ENCODE peak calls at places on chromosomes 4 and X, in eight cellular contexts. One of them, this sample, is unnamed.

GRCh38 chrX:70042399-70043371 is 7.1 kb downstream of the AWAT2 start:
- DNase-seq in ovary: no peak
- DNase-seq in stomach: peak; percentile 62
- DNase-seq in HCT116: peak; percentile 12
- DNase-seq in tibial nerve: no peak
- DNase-seq in upper lobe of left lung: no peak
- DNase-seq in IMR-90: peak; percentile 42
- DNase-seq in K562: peak; percentile 29
- DNase-seq in this sample: no peak

GRCh38 chr4:2652415-2653155 is 103.6 kb downstream of the TNIP2 start:
- DNase-seq in ovary: no peak
- DNase-seq in stomach: no peak
- DNase-seq in HCT116: no peak
- DNase-seq in tibial nerve: no peak
- DNase-seq in upper lobe of left lung: no peak
- DNase-seq in IMR-90: no peak
- DNase-seq in K562: no peak
- DNase-seq in this sample: no peak

GRCh38 chr4:126839066-126839465 is 793.7 kb upstream of the INTU start:
- DNase-seq in ovary: no peak
- DNase-seq in stomach: no peak
- DNase-seq in HCT116: no peak
- DNase-seq in tibial nerve: no peak
- DNase-seq in upper lobe of left lung: no peak
- DNase-seq in IMR-90: peak; percentile 43
- DNase-seq in K562: no peak
- DNase-seq in this sample: no peak

GRCh38 chrX:37361596-37361995 is 12.4 kb downstream of the PRRG1 start:
- DNase-seq in ovary: no peak
- DNase-seq in stomach: no peak
- DNase-seq in HCT116: no peak
- DNase-seq in tibial nerve: no peak
- DNase-seq in upper lobe of left lung: no peak
- DNase-seq in IMR-90: peak; percentile 14
- DNase-seq in K562: no peak
- DNase-seq in this sample: no peak

GRCh38 chr4:152784490-152785195 is 4.9 kb downstream of the ARFIP1 start:
- DNase-seq in ovary: no peak
- DNase-seq in stomach: no peak
- DNase-seq in HCT116: peak; percentile 45
- DNase-seq in tibial nerve: no peak
- DNase-seq in upper lobe of left lung: no peak
- DNase-seq in IMR-90: peak; percentile 40
- DNase-seq in K562: peak; percentile 39
- DNase-seq in this sample: no peak

GRCh38 chrX:12439396-12439795 is 301.1 kb downstream of the FRMPD4 start:
- DNase-seq in ovary: no peak
- DNase-seq in stomach: no peak
- DNase-seq in HCT116: no peak
- DNase-seq in tibial nerve: no peak
- DNase-seq in upper lobe of left lung: no peak
- DNase-seq in IMR-90: no peak
- DNase-seq in K562: no peak
- DNase-seq in this sample: no peak

GRCh38 chr4:15702941-15703403 is at the start of gene BST1:
- DNase-seq in ovary: peak; percentile 67
- DNase-seq in stomach: peak; percentile 64
- DNase-seq in HCT116: no peak
- DNase-seq in tibial nerve: peak; percentile 60
- DNase-seq in upper lobe of left lung: peak; percentile 95
- DNase-seq in IMR-90: peak; percentile 50
- DNase-seq in K562: no peak
- DNase-seq in this sample: peak; percentile 88

GRCh38 chr4:37243061-37243460 is 1.5 kb upstream of the NWD2 start:
- DNase-seq in ovary: no peak
- DNase-seq in stomach: no peak
- DNase-seq in HCT116: no peak
- DNase-seq in tibial nerve: no peak
- DNase-seq in upper lobe of left lung: no peak
- DNase-seq in IMR-90: no peak
- DNase-seq in K562: no peak
- DNase-seq in this sample: no peak

GRCh38 chr4:155376387-155377268 is at the start of gene MAP9:
- DNase-seq in ovary: peak; percentile 83
- DNase-seq in stomach: peak; percentile 84
- DNase-seq in HCT116: no peak
- DNase-seq in tibial nerve: peak; percentile 75
- DNase-seq in upper lobe of left lung: peak; percentile 91
- DNase-seq in IMR-90: peak; percentile 93
- DNase-seq in K562: no peak
- DNase-seq in this sample: peak; percentile 72

GRCh38 chr4:104022871-104023270 is 303.1 kb upstream of the TACR3 start:
- DNase-seq in ovary: no peak
- DNase-seq in stomach: no peak
- DNase-seq in HCT116: no peak
- DNase-seq in tibial nerve: no peak
- DNase-seq in upper lobe of left lung: no peak
- DNase-seq in IMR-90: no peak
- DNase-seq in K562: no peak
- DNase-seq in this sample: no peak

GRCh38 chr4:159271857-159272256 is 169.0 kb downstream of the RAPGEF2 start:
- DNase-seq in ovary: no peak
- DNase-seq in stomach: no peak
- DNase-seq in HCT116: no peak
- DNase-seq in tibial nerve: no peak
- DNase-seq in upper lobe of left lung: no peak
- DNase-seq in IMR-90: no peak
- DNase-seq in K562: no peak
- DNase-seq in this sample: no peak

GRCh38 chr4:44070843-44071242 is 377.8 kb downstream of the KCTD8 start:
- DNase-seq in ovary: no peak
- DNase-seq in stomach: no peak
- DNase-seq in HCT116: no peak
- DNase-seq in tibial nerve: no peak
- DNase-seq in upper lobe of left lung: peak; percentile 37
- DNase-seq in IMR-90: no peak
- DNase-seq in K562: no peak
- DNase-seq in this sample: no peak

GRCh38 chr4:143586080-143586479 is 72.6 kb downstream of the SMARCA5 start:
- DNase-seq in ovary: no peak
- DNase-seq in stomach: no peak
- DNase-seq in HCT116: no peak
- DNase-seq in tibial nerve: no peak
- DNase-seq in upper lobe of left lung: no peak
- DNase-seq in IMR-90: peak; percentile 42
- DNase-seq in K562: no peak
- DNase-seq in this sample: no peak

GRCh38 chrX:136691028-136691809 is 43.3 kb downstream of the CD40LG start:
- DNase-seq in ovary: no peak
- DNase-seq in stomach: no peak
- DNase-seq in HCT116: no peak
- DNase-seq in tibial nerve: no peak
- DNase-seq in upper lobe of left lung: no peak
- DNase-seq in IMR-90: peak; percentile 15
- DNase-seq in K562: no peak
- DNase-seq in this sample: no peak

GRCh38 chrX:109448539-109448938 is 33.3 kb downstream of the GUCY2F start:
- DNase-seq in ovary: no peak
- DNase-seq in stomach: no peak
- DNase-seq in HCT116: no peak
- DNase-seq in tibial nerve: no peak
- DNase-seq in upper lobe of left lung: no peak
- DNase-seq in IMR-90: no peak
- DNase-seq in K562: no peak
- DNase-seq in this sample: no peak

GRCh38 chr4:115851918-115852766 is 738.7 kb upstream of the NDST4 start:
- DNase-seq in ovary: no peak
- DNase-seq in stomach: peak; percentile 67
- DNase-seq in HCT116: peak; percentile 51
- DNase-seq in tibial nerve: peak; percentile 45
- DNase-seq in upper lobe of left lung: no peak
- DNase-seq in IMR-90: no peak
- DNase-seq in K562: peak; percentile 8
- DNase-seq in this sample: peak; percentile 52

GRCh38 chr4:147340547-147341225 is 140.2 kb upstream of the EDNRA start:
- DNase-seq in ovary: no peak
- DNase-seq in stomach: no peak
- DNase-seq in HCT116: peak; percentile 78
- DNase-seq in tibial nerve: no peak
- DNase-seq in upper lobe of left lung: no peak
- DNase-seq in IMR-90: peak; percentile 65
- DNase-seq in K562: no peak
- DNase-seq in this sample: no peak

GRCh38 chr4:147034372-147034771 is 88.7 kb upstream of the TTC29 start:
- DNase-seq in ovary: no peak
- DNase-seq in stomach: no peak
- DNase-seq in HCT116: no peak
- DNase-seq in tibial nerve: no peak
- DNase-seq in upper lobe of left lung: no peak
- DNase-seq in IMR-90: peak; percentile 7
- DNase-seq in K562: no peak
- DNase-seq in this sample: no peak

GRCh38 chrX:80812176-80812575 is 2.5 kb upstream of the BRWD3 start:
- DNase-seq in ovary: no peak
- DNase-seq in stomach: no peak
- DNase-seq in HCT116: no peak
- DNase-seq in tibial nerve: peak; percentile 5
- DNase-seq in upper lobe of left lung: no peak
- DNase-seq in IMR-90: peak; percentile 19
- DNase-seq in K562: no peak
- DNase-seq in this sample: no peak

GRCh38 chr4:89497517-89498308 is 190.1 kb upstream of the GPRIN3 start:
- DNase-seq in ovary: no peak
- DNase-seq in stomach: no peak
- DNase-seq in HCT116: no peak
- DNase-seq in tibial nerve: no peak
- DNase-seq in upper lobe of left lung: no peak
- DNase-seq in IMR-90: no peak
- DNase-seq in K562: no peak
- DNase-seq in this sample: no peak

GRCh38 chrX:15242899-15243555 is 26.9 kb downstream of the ASB9 start:
- DNase-seq in ovary: no peak
- DNase-seq in stomach: no peak
- DNase-seq in HCT116: peak; percentile 43
- DNase-seq in tibial nerve: peak; percentile 53
- DNase-seq in upper lobe of left lung: no peak
- DNase-seq in IMR-90: peak; percentile 59
- DNase-seq in K562: peak; percentile 16
- DNase-seq in this sample: no peak

GRCh38 chrX:130654409-130654970 is 248.5 kb downstream of the ENOX2 start:
- DNase-seq in ovary: no peak
- DNase-seq in stomach: no peak
- DNase-seq in HCT116: no peak
- DNase-seq in tibial nerve: no peak
- DNase-seq in upper lobe of left lung: no peak
- DNase-seq in IMR-90: peak; percentile 43
- DNase-seq in K562: no peak
- DNase-seq in this sample: no peak

GRCh38 chr4:65668201-65669007 is 1.9 kb downstream of the EPHA5 start:
- DNase-seq in ovary: peak; percentile 59
- DNase-seq in stomach: peak; percentile 25
- DNase-seq in HCT116: no peak
- DNase-seq in tibial nerve: peak; percentile 45
- DNase-seq in upper lobe of left lung: no peak
- DNase-seq in IMR-90: no peak
- DNase-seq in K562: no peak
- DNase-seq in this sample: no peak

GRCh38 chrX:150856785-150857184 is 41.7 kb downstream of the CD99L2 start:
- DNase-seq in ovary: no peak
- DNase-seq in stomach: no peak
- DNase-seq in HCT116: no peak
- DNase-seq in tibial nerve: no peak
- DNase-seq in upper lobe of left lung: no peak
- DNase-seq in IMR-90: no peak
- DNase-seq in K562: no peak
- DNase-seq in this sample: no peak
- H3K4me1 ChIP-seq in ovary: no peaks in the 10 kb centered on the region
- H3K4me1 ChIP-seq in stomach: no peaks in the 10 kb centered on the region
- H3K4me1 ChIP-seq in HCT116: no peaks in the 10 kb centered on the region
- H3K4me1 ChIP-seq in tibial nerve: no peaks in the 10 kb centered on the region
- H3K4me1 ChIP-seq in upper lobe of left lung: no peaks in the 10 kb centered on the region
- H3K4me1 ChIP-seq in IMR-90: no peaks in the 10 kb centered on the region
- H3K4me1 ChIP-seq in K562: no peaks in the 10 kb centered on the region
- H3K4me1 ChIP-seq in this sample: no peaks in the 10 kb centered on the region

GRCh38 chr4:183443609-183444148 is 757 bp upstream of the CDKN2AIP start:
- DNase-seq in ovary: no peak
- DNase-seq in stomach: no peak
- DNase-seq in HCT116: no peak
- DNase-seq in tibial nerve: no peak
- DNase-seq in upper lobe of left lung: no peak
- DNase-seq in IMR-90: peak; percentile 52
- DNase-seq in K562: no peak
- DNase-seq in this sample: peak; percentile 83
- TF ChIP-seq CTCF in ovary: no peak
- TF ChIP-seq CTCF in stomach: no peak
- TF ChIP-seq CTCF in HCT116: no peak
- TF ChIP-seq CTCF in tibial nerve: no peak
- TF ChIP-seq CTCF in upper lobe of left lung: no peak
- TF ChIP-seq CTCF in IMR-90: no peak
- TF ChIP-seq CTCF in K562: no peak
- TF ChIP-seq CTCF in this sample: no peak

DNA sequence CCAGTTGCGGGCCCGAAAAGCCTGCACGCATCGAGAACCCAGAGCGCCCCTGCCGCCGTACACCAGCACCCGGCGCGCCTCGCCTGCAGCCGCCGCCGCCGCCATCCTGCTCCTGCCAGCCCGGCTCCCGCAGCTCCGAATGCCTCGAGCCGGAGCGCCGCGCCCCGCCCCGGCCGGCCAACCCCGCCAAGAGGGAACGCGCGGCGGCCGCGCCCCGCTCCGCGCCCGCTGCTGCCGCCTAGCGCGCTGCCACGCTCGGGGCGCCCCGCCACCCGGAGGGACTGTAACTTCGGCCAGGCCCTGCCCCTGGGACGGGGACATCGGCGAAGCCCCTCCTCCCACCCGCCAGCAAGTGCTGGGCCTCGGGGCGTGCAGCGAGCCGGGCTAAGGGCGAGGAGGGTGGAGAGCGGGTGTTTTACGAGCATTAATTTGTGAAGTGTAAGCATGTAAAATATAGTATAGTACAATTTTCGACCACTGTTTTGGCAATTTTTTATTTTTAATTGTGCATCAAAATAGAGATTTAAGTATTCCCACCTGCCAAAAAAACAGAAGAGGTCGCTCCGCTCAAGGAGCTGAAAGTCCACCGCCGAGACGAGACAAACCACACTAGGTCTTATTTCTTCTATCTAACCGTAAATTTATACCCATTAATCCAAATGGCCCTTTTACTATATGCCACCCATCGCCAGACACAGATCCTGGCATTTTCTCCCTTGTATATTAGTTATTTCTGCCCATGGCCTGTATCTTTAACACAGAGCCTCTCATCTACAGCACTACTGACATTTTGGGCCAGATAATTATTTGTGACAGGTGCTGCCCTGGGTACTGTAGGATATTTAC is at the start of gene QDPR:
- DNase-seq in ovary: peak; percentile 60
- DNase-seq in stomach: peak; percentile 86
- DNase-seq in HCT116: peak; percentile 63
- DNase-seq in tibial nerve: peak; percentile 20
- DNase-seq in upper lobe of left lung: peak; percentile 97
- DNase-seq in IMR-90: peak; percentile 50
- DNase-seq in K562: peak; percentile 89
- DNase-seq in this sample: peak; percentile 84
- TF ChIP-seq POLR2A in ovary: no peak
- TF ChIP-seq POLR2A in stomach: no peak
- TF ChIP-seq POLR2A in HCT116: peak; percentile 27
- TF ChIP-seq POLR2A in tibial nerve: peak; percentile 24
- TF ChIP-seq POLR2A in upper lobe of left lung: no peak
- TF ChIP-seq POLR2A in IMR-90: no peak
- TF ChIP-seq POLR2A in K562: peak; percentile 67
- TF ChIP-seq POLR2A in this sample: no peak

GRCh38 chr4:165217325-165217724 is 10.0 kb downstream of the KLHL2 start:
- DNase-seq in ovary: no peak
- DNase-seq in stomach: no peak
- DNase-seq in HCT116: no peak
- DNase-seq in tibial nerve: no peak
- DNase-seq in upper lobe of left lung: no peak
- DNase-seq in IMR-90: no peak
- DNase-seq in K562: no peak
- DNase-seq in this sample: no peak
- H3K4me1 ChIP-seq in ovary: peaks cover 2% of the 10 kb centered on the region
- H3K4me1 ChIP-seq in stomach: peaks cover 60% of the 10 kb centered on the region
- H3K4me1 ChIP-seq in HCT116: peaks cover 45% of the 10 kb centered on the region
- H3K4me1 ChIP-seq in tibial nerve: peaks cover 21% of the 10 kb centered on the region
- H3K4me1 ChIP-seq in upper lobe of left lung: peaks cover 34% of the 10 kb centered on the region
- H3K4me1 ChIP-seq in IMR-90: peaks cover 7% of the 10 kb centered on the region
- H3K4me1 ChIP-seq in K562: no peaks in the 10 kb centered on the region
- H3K4me1 ChIP-seq in this sample: peaks cover 18% of the 10 kb centered on the region